ENCODE peak calls at places on chromosomes 16 and 17, in ten cellular contexts. One of them, this sample, is unnamed.

GRCh38 chr17:80106176-80106575 is 4.8 kb downstream of the GAA start:
- DNase-seq in EH: no peak
- DNase-seq in left colon: no peak
- DNase-seq in GM23338: no peak
- DNase-seq in Daoy: no peak
- DNase-seq in activated T-helper 1 cell treated with Interleukin-2 at 50 U/mL for 16 hours: no peak
- DNase-seq in small intestine: no peak
- DNase-seq in left ventricle myocardium superior: peak; percentile 25
- DNase-seq in germinal center: no peak
- DNase-seq in midbrain: no peak
- DNase-seq in this sample: no peak

GRCh38 chr16:57882206-57882605 is 79.9 kb upstream of the KIFC3 start:
- DNase-seq in EH: no peak
- DNase-seq in left colon: no peak
- DNase-seq in GM23338: no peak
- DNase-seq in Daoy: no peak
- DNase-seq in activated T-helper 1 cell treated with Interleukin-2 at 50 U/mL for 16 hours: no peak
- DNase-seq in small intestine: no peak
- DNase-seq in left ventricle myocardium superior: no peak
- DNase-seq in germinal center: no peak
- DNase-seq in midbrain: no peak
- DNase-seq in this sample: no peak

GRCh38 chr17:80428363-80428762 is 13.4 kb downstream of the ENDOV start:
- DNase-seq in EH: no peak
- DNase-seq in left colon: no peak
- DNase-seq in GM23338: no peak
- DNase-seq in Daoy: no peak
- DNase-seq in activated T-helper 1 cell treated with Interleukin-2 at 50 U/mL for 16 hours: no peak
- DNase-seq in small intestine: no peak
- DNase-seq in left ventricle myocardium superior: peak; percentile 23
- DNase-seq in germinal center: no peak
- DNase-seq in midbrain: no peak
- DNase-seq in this sample: no peak

GRCh38 chr17:50575581-50576210 is 15.2 kb downstream of the CACNA1G start:
- DNase-seq in EH: no peak
- DNase-seq in left colon: no peak
- DNase-seq in GM23338: peak; percentile 46
- DNase-seq in Daoy: no peak
- DNase-seq in activated T-helper 1 cell treated with Interleukin-2 at 50 U/mL for 16 hours: no peak
- DNase-seq in small intestine: no peak
- DNase-seq in left ventricle myocardium superior: peak; percentile 25
- DNase-seq in germinal center: no peak
- DNase-seq in midbrain: no peak
- DNase-seq in this sample: no peak

GRCh38 chr17:80348551-80349436 is 66.2 kb upstream of the ENDOV start:
- DNase-seq in EH: peak; percentile 78
- DNase-seq in left colon: no peak
- DNase-seq in GM23338: no peak
- DNase-seq in Daoy: no peak
- DNase-seq in activated T-helper 1 cell treated with Interleukin-2 at 50 U/mL for 16 hours: no peak
- DNase-seq in small intestine: no peak
- DNase-seq in left ventricle myocardium superior: no peak
- DNase-seq in germinal center: no peak
- DNase-seq in midbrain: no peak
- DNase-seq in this sample: no peak

GRCh38 chr17:79843475-79843916 is 4.3 kb upstream of the CBX4 start:
- DNase-seq in EH: no peak
- DNase-seq in left colon: no peak
- DNase-seq in GM23338: no peak
- DNase-seq in Daoy: peak; percentile 22
- DNase-seq in activated T-helper 1 cell treated with Interleukin-2 at 50 U/mL for 16 hours: no peak
- DNase-seq in small intestine: peak; percentile 43
- DNase-seq in left ventricle myocardium superior: no peak
- DNase-seq in germinal center: no peak
- DNase-seq in midbrain: no peak
- DNase-seq in this sample: no peak

GRCh38 chr16:69131167-69131748 is 1.1 kb downstream of the CHTF8 start:
- DNase-seq in EH: peak; percentile 45
- DNase-seq in left colon: no peak
- DNase-seq in GM23338: peak; percentile 82
- DNase-seq in Daoy: no peak
- DNase-seq in activated T-helper 1 cell treated with Interleukin-2 at 50 U/mL for 16 hours: no peak
- DNase-seq in small intestine: no peak
- DNase-seq in left ventricle myocardium superior: no peak
- DNase-seq in germinal center: peak; percentile 65
- DNase-seq in midbrain: peak; percentile 9
- DNase-seq in this sample: no peak

GRCh38 chr16:49858200-49859129 is 2.6 kb upstream of the ZNF423 start:
- DNase-seq in EH: peak; percentile 11
- DNase-seq in left colon: no peak
- DNase-seq in GM23338: peak; percentile 78
- DNase-seq in Daoy: peak; percentile 57
- DNase-seq in activated T-helper 1 cell treated with Interleukin-2 at 50 U/mL for 16 hours: no peak
- DNase-seq in small intestine: no peak
- DNase-seq in left ventricle myocardium superior: peak; percentile 66
- DNase-seq in germinal center: peak; percentile 40
- DNase-seq in midbrain: peak; percentile 25
- DNase-seq in this sample: no peak

GRCh38 chr16:84463221-84463620 is 41.2 kb downstream of the MEAK7 start:
- DNase-seq in EH: no peak
- DNase-seq in left colon: no peak
- DNase-seq in GM23338: no peak
- DNase-seq in Daoy: no peak
- DNase-seq in activated T-helper 1 cell treated with Interleukin-2 at 50 U/mL for 16 hours: no peak
- DNase-seq in small intestine: no peak
- DNase-seq in left ventricle myocardium superior: no peak
- DNase-seq in germinal center: no peak
- DNase-seq in midbrain: no peak
- DNase-seq in this sample: no peak

GRCh38 chr16:55508271-55508921 is 476 bp upstream of the LPCAT2 start:
- DNase-seq in EH: no peak
- DNase-seq in left colon: no peak
- DNase-seq in GM23338: no peak
- DNase-seq in Daoy: no peak
- DNase-seq in activated T-helper 1 cell treated with Interleukin-2 at 50 U/mL for 16 hours: no peak
- DNase-seq in small intestine: no peak
- DNase-seq in left ventricle myocardium superior: no peak
- DNase-seq in germinal center: no peak
- DNase-seq in midbrain: peak; percentile 20
- DNase-seq in this sample: no peak

GRCh38 chr16:46812781-46813555 is 18.0 kb downstream of the C16orf87 start:
- DNase-seq in EH: no peak
- DNase-seq in left colon: no peak
- DNase-seq in GM23338: no peak
- DNase-seq in Daoy: no peak
- DNase-seq in activated T-helper 1 cell treated with Interleukin-2 at 50 U/mL for 16 hours: no peak
- DNase-seq in small intestine: no peak
- DNase-seq in left ventricle myocardium superior: no peak
- DNase-seq in germinal center: no peak
- DNase-seq in midbrain: no peak
- DNase-seq in this sample: no peak

GRCh38 chr16:54505479-54506247 is 219.1 kb upstream of the IRX3 start:
- DNase-seq in EH: no peak
- DNase-seq in left colon: no peak
- DNase-seq in GM23338: no peak
- DNase-seq in Daoy: no peak
- DNase-seq in activated T-helper 1 cell treated with Interleukin-2 at 50 U/mL for 16 hours: no peak
- DNase-seq in small intestine: no peak
- DNase-seq in left ventricle myocardium superior: no peak
- DNase-seq in germinal center: no peak
- DNase-seq in midbrain: no peak
- DNase-seq in this sample: no peak

GRCh38 chr17:81015135-81015534 is 19.8 kb upstream of the BAIAP2 start:
- DNase-seq in EH: no peak
- DNase-seq in left colon: no peak
- DNase-seq in GM23338: no peak
- DNase-seq in Daoy: no peak
- DNase-seq in activated T-helper 1 cell treated with Interleukin-2 at 50 U/mL for 16 hours: no peak
- DNase-seq in small intestine: no peak
- DNase-seq in left ventricle myocardium superior: no peak
- DNase-seq in germinal center: no peak
- DNase-seq in midbrain: no peak
- DNase-seq in this sample: no peak

GRCh38 chr16:4624827-4625616 is 396 bp downstream of the MGRN1 start:
- DNase-seq in EH: peak; percentile 67
- DNase-seq in left colon: peak; percentile 71
- DNase-seq in GM23338: peak; percentile 86
- DNase-seq in Daoy: peak; percentile 55
- DNase-seq in activated T-helper 1 cell treated with Interleukin-2 at 50 U/mL for 16 hours: peak; percentile 30
- DNase-seq in small intestine: peak; percentile 68
- DNase-seq in left ventricle myocardium superior: peak; percentile 73
- DNase-seq in germinal center: peak; percentile 60
- DNase-seq in midbrain: peak; percentile 14
- DNase-seq in this sample: peak; percentile 8

GRCh38 chr17:50604470-50604869 is 30.2 kb upstream of the ABCC3 start:
- DNase-seq in EH: peak; percentile 51
- DNase-seq in left colon: peak; percentile 34
- DNase-seq in GM23338: peak; percentile 62
- DNase-seq in Daoy: peak; percentile 50
- DNase-seq in activated T-helper 1 cell treated with Interleukin-2 at 50 U/mL for 16 hours: no peak
- DNase-seq in small intestine: no peak
- DNase-seq in left ventricle myocardium superior: peak; percentile 87
- DNase-seq in germinal center: no peak
- DNase-seq in midbrain: no peak
- DNase-seq in this sample: no peak

GRCh38 chr16:35298460-35299243 is 1839.2 kb downstream of the TP53TG3F start:
- DNase-seq in EH: no peak
- DNase-seq in left colon: no peak
- DNase-seq in GM23338: no peak
- DNase-seq in Daoy: no peak
- DNase-seq in activated T-helper 1 cell treated with Interleukin-2 at 50 U/mL for 16 hours: no peak
- DNase-seq in small intestine: no peak
- DNase-seq in left ventricle myocardium superior: no peak
- DNase-seq in germinal center: no peak
- DNase-seq in midbrain: no peak
- DNase-seq in this sample: no peak

GRCh38 chr16:83143788-83144187 is 517.0 kb downstream of the CDH13 start:
- DNase-seq in EH: peak; percentile 45
- DNase-seq in left colon: peak; percentile 31
- DNase-seq in GM23338: no peak
- DNase-seq in Daoy: peak; percentile 81
- DNase-seq in activated T-helper 1 cell treated with Interleukin-2 at 50 U/mL for 16 hours: no peak
- DNase-seq in small intestine: peak; percentile 34
- DNase-seq in left ventricle myocardium superior: no peak
- DNase-seq in germinal center: no peak
- DNase-seq in midbrain: no peak
- DNase-seq in this sample: peak; percentile 27

GRCh38 chr17:48679385-48680096 is 42.8 kb downstream of the PRAC1 start:
- DNase-seq in EH: no peak
- DNase-seq in left colon: no peak
- DNase-seq in GM23338: no peak
- DNase-seq in Daoy: no peak
- DNase-seq in activated T-helper 1 cell treated with Interleukin-2 at 50 U/mL for 16 hours: no peak
- DNase-seq in small intestine: no peak
- DNase-seq in left ventricle myocardium superior: no peak
- DNase-seq in germinal center: no peak
- DNase-seq in midbrain: no peak
- DNase-seq in this sample: no peak

GRCh38 chr16:31106509-31107464 is 1.4 kb upstream of the BCKDK start:
- DNase-seq in EH: no peak
- DNase-seq in left colon: no peak
- DNase-seq in GM23338: no peak
- DNase-seq in Daoy: no peak
- DNase-seq in activated T-helper 1 cell treated with Interleukin-2 at 50 U/mL for 16 hours: no peak
- DNase-seq in small intestine: no peak
- DNase-seq in left ventricle myocardium superior: no peak
- DNase-seq in germinal center: no peak
- DNase-seq in midbrain: no peak
- DNase-seq in this sample: no peak

GRCh38 chr17:28488154-28488883 is 14.9 kb downstream of the SLC13A2 start:
- DNase-seq in EH: no peak
- DNase-seq in left colon: no peak
- DNase-seq in GM23338: no peak
- DNase-seq in Daoy: no peak
- DNase-seq in activated T-helper 1 cell treated with Interleukin-2 at 50 U/mL for 16 hours: no peak
- DNase-seq in small intestine: no peak
- DNase-seq in left ventricle myocardium superior: no peak
- DNase-seq in germinal center: no peak
- DNase-seq in midbrain: no peak
- DNase-seq in this sample: no peak

GRCh38 chr17:29949708-29950107 is 8.3 kb downstream of the EFCAB5 start:
- DNase-seq in EH: no peak
- DNase-seq in left colon: no peak
- DNase-seq in GM23338: no peak
- DNase-seq in Daoy: no peak
- DNase-seq in activated T-helper 1 cell treated with Interleukin-2 at 50 U/mL for 16 hours: no peak
- DNase-seq in small intestine: no peak
- DNase-seq in left ventricle myocardium superior: no peak
- DNase-seq in germinal center: no peak
- DNase-seq in midbrain: no peak
- DNase-seq in this sample: no peak

GRCh38 chr17:39617446-39618251 is 9.1 kb upstream of the PPP1R1B start:
- DNase-seq in EH: peak; percentile 65
- DNase-seq in left colon: peak; percentile 80
- DNase-seq in GM23338: peak; percentile 77
- DNase-seq in Daoy: peak; percentile 77
- DNase-seq in activated T-helper 1 cell treated with Interleukin-2 at 50 U/mL for 16 hours: peak; percentile 42
- DNase-seq in small intestine: peak; percentile 74
- DNase-seq in left ventricle myocardium superior: peak; percentile 79
- DNase-seq in germinal center: peak; percentile 74
- DNase-seq in midbrain: peak; percentile 18
- DNase-seq in this sample: no peak

GRCh38 chr16:88783391-88784073 is 1.5 kb downstream of the PIEZO1 start:
- DNase-seq in EH: peak; percentile 59
- DNase-seq in left colon: no peak
- DNase-seq in GM23338: no peak
- DNase-seq in Daoy: no peak
- DNase-seq in activated T-helper 1 cell treated with Interleukin-2 at 50 U/mL for 16 hours: no peak
- DNase-seq in small intestine: no peak
- DNase-seq in left ventricle myocardium superior: no peak
- DNase-seq in germinal center: no peak
- DNase-seq in midbrain: peak; percentile 67
- DNase-seq in this sample: no peak

GRCh38 chr17:45052052-45052772 is 780 bp upstream of the DCAKD start:
- DNase-seq in EH: peak; percentile 49
- DNase-seq in left colon: peak; percentile 51
- DNase-seq in GM23338: peak; percentile 52
- DNase-seq in Daoy: peak; percentile 57
- DNase-seq in activated T-helper 1 cell treated with Interleukin-2 at 50 U/mL for 16 hours: peak; percentile 27
- DNase-seq in small intestine: peak; percentile 51
- DNase-seq in left ventricle myocardium superior: peak; percentile 49
- DNase-seq in germinal center: no peak
- DNase-seq in midbrain: peak; percentile 36
- DNase-seq in this sample: no peak

GRCh38 chr17:71709974-71710373 is 410.8 kb upstream of the SOX9 start:
- DNase-seq in EH: peak; percentile 70
- DNase-seq in left colon: no peak
- DNase-seq in GM23338: peak; percentile 1
- DNase-seq in Daoy: no peak
- DNase-seq in activated T-helper 1 cell treated with Interleukin-2 at 50 U/mL for 16 hours: no peak
- DNase-seq in small intestine: no peak
- DNase-seq in left ventricle myocardium superior: no peak
- DNase-seq in germinal center: no peak
- DNase-seq in midbrain: no peak
- DNase-seq in this sample: no peak

GRCh38 chr17:4877089-4877488 is 22.2 kb upstream of the C17orf107 start:
- DNase-seq in EH: no peak
- DNase-seq in left colon: no peak
- DNase-seq in GM23338: no peak
- DNase-seq in Daoy: no peak
- DNase-seq in activated T-helper 1 cell treated with Interleukin-2 at 50 U/mL for 16 hours: no peak
- DNase-seq in small intestine: no peak
- DNase-seq in left ventricle myocardium superior: no peak
- DNase-seq in germinal center: no peak
- DNase-seq in midbrain: peak; percentile 70
- DNase-seq in this sample: no peak

GRCh38 chr17:2849327-2849670 is 53.1 kb downstream of the RAP1GAP2 start:
- DNase-seq in EH: no peak
- DNase-seq in left colon: no peak
- DNase-seq in GM23338: peak; percentile 68
- DNase-seq in Daoy: no peak
- DNase-seq in activated T-helper 1 cell treated with Interleukin-2 at 50 U/mL for 16 hours: no peak
- DNase-seq in small intestine: no peak
- DNase-seq in left ventricle myocardium superior: no peak
- DNase-seq in germinal center: no peak
- DNase-seq in midbrain: no peak
- DNase-seq in this sample: no peak

GRCh38 chr16:88284626-88285513 is 97.9 kb upstream of the ZNF469 start:
- DNase-seq in EH: no peak
- DNase-seq in left colon: no peak
- DNase-seq in GM23338: no peak
- DNase-seq in Daoy: no peak
- DNase-seq in activated T-helper 1 cell treated with Interleukin-2 at 50 U/mL for 16 hours: no peak
- DNase-seq in small intestine: no peak
- DNase-seq in left ventricle myocardium superior: peak; percentile 22
- DNase-seq in germinal center: no peak
- DNase-seq in midbrain: no peak
- DNase-seq in this sample: no peak